ENCODE peak calls at places on chromosomes 2 and 18, in four cellular contexts. P is omental fat pad, Y is amniotic stem cell, W is iPS DF 19.7. M is an unnamed sample.

GRCh38 chr2:218282173-218282991 is 9.9 kb downstream of the TMBIM1 start:
- DNase-seq in Y (no peak), P (no peak), W (no peak), M (peak; percentile 67)

GRCh38 chr2:214549946-214550345 is 139.1 kb downstream of the VWC2L start:
- DNase-seq in W (no peak), Y (no peak), P (no peak), M (no peak)

GRCh38 chr2:215409331-215410127 is 26.3 kb downstream of the FN1 start:
- DNase-seq in Y (no peak), P (no peak), W (no peak), M (no peak)

GRCh38 chr2:20723543-20723942 is 56.6 kb downstream of the GDF7 start:
- DNase-seq in W (no peak), P (no peak), Y (no peak), M (no peak)

GRCh38 chr2:190717306-190717705 is 68.4 kb downstream of the NAB1 start:
- DNase-seq in P (no peak), Y (no peak), W (no peak), M (no peak)

GRCh38 chr2:101697794-101698418 is 399 bp downstream of the MAP4K4 start:
- DNase-seq in P (no peak), Y (no peak), W (no peak), M (no peak)

GRCh38 chr2:168054657-168055056 is 192.7 kb downstream of the STK39 start:
- DNase-seq in Y (no peak), P (no peak), W (no peak), M (no peak)

GRCh38 chr2:136917281-136917680 is 151.9 kb downstream of the THSD7B start:
- DNase-seq in W (no peak), P (no peak), Y (no peak), M (no peak)

GRCh38 chr2:2743164-2743571 is 412.1 kb upstream of the MYT1L start:
- DNase-seq in W (no peak), P (no peak), Y (no peak), M (peak; percentile 55)

GRCh38 chr2:38940746-38941145 is 51.1 kb downstream of the ARHGEF33 start:
- DNase-seq in Y (no peak), P (no peak), W (no peak), M (no peak)

GRCh38 chr2:99722726-99723125 is 232.9 kb upstream of the REV1 start:
- DNase-seq in Y (no peak), W (no peak), P (no peak), M (no peak)

GRCh38 chr18:58862851-58863538 is 1.7 kb upstream of the ZNF532 start:
- DNase-seq in W (no peak), P (no peak), Y (no peak), M (peak; percentile 67)

GRCh38 chr2:121099329-121100318 is 185.4 kb downstream of the TFCP2L1 start:
- DNase-seq in W (no peak), Y (no peak), P (no peak), M (peak; percentile 31)

GRCh38 chr2:181680055-181680936 is at the start of gene NEUROD1:
- DNase-seq in W (peak; percentile 83), Y (no peak), P (no peak), M (no peak)

GRCh38 chr2:172096661-172097547 is 5.8 kb downstream of the DLX2 start:
- DNase-seq in W (no peak), P (no peak), Y (peak; percentile 83), M (no peak)

GRCh38 chr18:48295586-48296311 is 113.4 kb downstream of the ZBTB7C start:
- DNase-seq in W (no peak), Y (no peak), P (no peak), M (no peak)

GRCh38 chr2:216370961-216371633 is 1.2 kb downstream of the MARCHF4 start:
- DNase-seq in W (no peak), Y (no peak), P (no peak), M (no peak)

GRCh38 chr2:231701456-231702373 is 6.6 kb upstream of the PTMA start:
- DNase-seq in Y (no peak), W (no peak), P (no peak), M (no peak)

GRCh38 chr2:191357682-191358081 is 112.5 kb downstream of the MYO1B start:
- DNase-seq in W (no peak), Y (no peak), P (no peak), M (no peak)